ENCODE peak calls at places on chromosomes 11 and 22, in ten cellular contexts. F is Peyer's patch; W is stimulated activated CD4-positive, alpha-beta T cell treated with anti-CD3 and anti-CD28 coated beads, Interleukin-1b, Interleukin-23, amount 100 ng/mL, for 1 hour; P is NCI-H1417; G is LHCN-M2; B is HEK293T; Y is nucleus accumbens; O is glutamatergic neuron; Q is endothelial cell; C is left colon. R is an unnamed sample.

GRCh38 chr11:23502821-23503220 is 642.5 kb upstream of the CCDC179 start:
- DNase-seq in F (no peak), W (no peak), P (no peak), G (peak), B (no peak), Y (no peak), O (no peak), Q (no peak), C (no peak), R (no peak)

GRCh38 chr11:77424639-77425038 is 49.3 kb downstream of the PAK1 start:
- DNase-seq in F (no peak), W (no peak), P (no peak), G (no peak), B (no peak), Y (no peak), O (no peak), Q (no peak), C (no peak), R (peak)

GRCh38 chr22:42907404-42908081 is 50.5 kb upstream of the ARFGAP3 start:
- DNase-seq in F (no peak), W (no peak), P (no peak), G (no peak), B (no peak), Y (no peak), O (no peak), Q (no peak), C (no peak), R (no peak)

GRCh38 chr22:49016909-49017768 is 810.5 kb downstream of the BRD1 start:
- DNase-seq in F (no peak), W (no peak), P (no peak), G (no peak), B (no peak), Y (no peak), O (no peak), Q (no peak), C (no peak), R (no peak)

GRCh38 chr11:64869571-64870175 is 8.7 kb downstream of the EHD1 start:
- DNase-seq in F (no peak), W (no peak), P (no peak), G (no peak), B (peak), Y (no peak), O (peak), Q (no peak), C (peak), R (no peak)

GRCh38 chr11:123261345-123262106 is 66.5 kb upstream of the CLMP start:
- DNase-seq in F (peak), W (peak), P (peak), G (peak), B (peak), Y (peak), O (peak), Q (peak), C (peak), R (peak)

GRCh38 chr11:33652001-33652400 is 48.6 kb downstream of the C11orf91 start:
- DNase-seq in F (no peak), W (no peak), P (no peak), G (no peak), B (no peak), Y (no peak), O (no peak), Q (no peak), C (no peak), R (no peak)

GRCh38 chr11:77147036-77147315 is 18.9 kb downstream of the MYO7A start:
- DNase-seq in F (no peak), W (no peak), P (no peak), G (no peak), B (no peak), Y (no peak), O (no peak), Q (no peak), C (no peak), R (no peak)

GRCh38 chr22:42388130-42388797 is 43.9 kb downstream of the NFAM1 start:
- DNase-seq in F (no peak), W (no peak), P (peak), G (peak), B (no peak), Y (peak), O (peak), Q (no peak), C (no peak), R (no peak)

GRCh38 chr22:46286006-46286405 is 10.7 kb upstream of the GTSE1 start:
- DNase-seq in F (no peak), W (no peak), P (no peak), G (peak), B (no peak), Y (no peak), O (no peak), Q (no peak), C (no peak), R (no peak)

GRCh38 chr11:134120143-134120850 is 51.4 kb downstream of the JAM3 start:
- DNase-seq in F (no peak), W (no peak), P (no peak), G (peak), B (no peak), Y (no peak), O (peak), Q (no peak), C (no peak), R (no peak)

GRCh38 chr11:65425971-65426838 is 3.6 kb downstream of the NEAT1 start:
- DNase-seq in F (peak), W (no peak), P (no peak), G (peak), B (no peak), Y (no peak), O (no peak), Q (no peak), C (peak), R (peak)